ENCODE peak calls at places on chromosomes 7 and 10, in six cellular contexts. X is IMR-90, K is adrenal gland, A is GM12878, U is ovary, R is Peyer's patch. J is an unnamed sample.

GRCh38 chr7:47328392-47329319 is 253.3 kb downstream of the TNS3 start:
- DNase-seq in U (no peak), X (no peak), K (no peak), A (no peak), R (no peak), J (no peak)

GRCh38 chr10:96764345-96764744 is 44.0 kb upstream of the PIK3AP1 start:
- DNase-seq in X (no peak), K (no peak), A (no peak), R (peak; percentile 59), U (no peak), J (no peak)

GRCh38 chr7:74061840-74062539 is 21.6 kb upstream of the LIMK1 start:
- DNase-seq in U (peak; percentile 91), A (no peak), R (peak; percentile 59), X (peak; percentile 91), K (peak; percentile 92), J (peak; percentile 77)

GRCh38 chr10:13382759-13383753 is 35.0 kb upstream of the SEPHS1 start:
- DNase-seq in U (no peak), X (no peak), R (no peak), K (no peak), A (no peak), J (peak; percentile 36)

GRCh38 chr10:103605359-103606156 is 112.1 kb downstream of the NEURL1 start:
- DNase-seq in R (peak; percentile 24), A (no peak), X (peak; percentile 43), K (peak; percentile 65), U (peak; percentile 50), J (peak; percentile 24)

GRCh38 chr10:104434601-104435000 is 81.0 kb downstream of the CFAP58 start:
- DNase-seq in A (no peak), U (no peak), X (peak; percentile 3), R (no peak), K (no peak), J (no peak)

GRCh38 chr10:97280783-97281182 is 11.7 kb downstream of the ARHGAP19 start:
- DNase-seq in X (no peak), U (no peak), R (no peak), K (no peak), A (no peak), J (no peak)

GRCh38 chr10:112278871-112279270 is 4.3 kb upstream of the TECTB start:
- DNase-seq in U (no peak), A (no peak), R (no peak), K (no peak), X (no peak), J (no peak)

GRCh38 chr7:77979219-77979618 is 180.6 kb downstream of the PHTF2 start:
- DNase-seq in U (no peak), K (no peak), A (no peak), R (no peak), X (peak; percentile 73), J (no peak)

GRCh38 chr7:93198472-93198871 is 27.8 kb downstream of the HEPACAM2 start:
- DNase-seq in X (no peak), K (no peak), U (no peak), R (no peak), A (no peak), J (no peak)

GRCh38 chr7:95688931-95689453 is 83.4 kb upstream of the DYNC1I1 start:
- DNase-seq in X (peak; percentile 1), U (no peak), A (no peak), K (peak; percentile 57), R (no peak), J (peak; percentile 36)

GRCh38 chr10:131802156-131802915 is 98.5 kb upstream of the PPP2R2D start:
- DNase-seq in K (no peak), R (no peak), U (no peak), A (no peak), X (no peak), J (no peak)

GRCh38 chr7:43058271-43059066 is 54.0 kb upstream of the HECW1 start:
- DNase-seq in A (peak; percentile 53), U (no peak), X (no peak), R (no peak), K (no peak), J (no peak)

GRCh38 chr10:52143338-52143737 is 170.7 kb upstream of the DKK1 start:
- DNase-seq in U (no peak), X (no peak), R (no peak), K (no peak), A (no peak), J (no peak)

GRCh38 chr7:50803359-50804337 is 21.0 kb upstream of the GRB10 start:
- DNase-seq in R (no peak), A (no peak), K (no peak), U (no peak), X (no peak), J (no peak)

GRCh38 chr10:1128649-1129048 is 72.5 kb downstream of the WDR37 start:
- DNase-seq in U (no peak), A (no peak), X (no peak), K (no peak), R (no peak), J (no peak)

GRCh38 chr7:77393261-77393660 is 22.9 kb downstream of the GSAP start:
- DNase-seq in R (peak; percentile 29), X (peak; percentile 66), U (no peak), A (peak; percentile 85), K (no peak), J (no peak)

DNA sequence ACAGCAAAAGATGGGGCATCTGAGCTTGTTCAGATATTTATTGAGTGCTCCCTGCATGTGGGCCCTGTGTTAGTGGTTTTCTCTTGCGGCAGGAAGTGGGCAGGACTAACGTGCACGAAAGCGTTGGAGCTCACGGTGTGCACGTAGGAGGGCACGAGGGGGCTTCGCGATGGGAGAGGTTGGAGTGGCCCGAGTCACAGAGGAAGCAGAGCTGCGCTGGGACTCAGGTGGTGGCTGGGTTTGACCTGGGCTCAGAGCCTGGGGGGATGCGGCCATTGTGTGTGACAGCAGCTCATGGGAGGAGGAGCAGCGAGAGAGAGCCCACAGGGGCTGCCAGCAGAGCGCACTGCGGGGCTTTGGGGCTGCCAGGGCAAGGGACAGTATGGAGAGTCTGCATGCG is 7.7 kb downstream of the ZSCAN25 start:
- DNase-seq in X (no peak), U (no peak), K (peak; percentile 8), R (peak; percentile 71), A (no peak), J (no peak)
- TF ChIP-seq POLR2A in X (no peak), U (no peak), K (no peak), R (no peak), A (peak; percentile 61), J (no peak)

GRCh38 chr7:130490287-130490686 is 1.6 kb upstream of the MEST start:
- DNase-seq in U (no peak), A (no peak), X (no peak), K (no peak), R (no peak), J (no peak)
- TF ChIP-seq POLR2A in U (no peak), A (no peak), X (no peak), K (no peak), R (no peak), J (no peak)

DNA sequence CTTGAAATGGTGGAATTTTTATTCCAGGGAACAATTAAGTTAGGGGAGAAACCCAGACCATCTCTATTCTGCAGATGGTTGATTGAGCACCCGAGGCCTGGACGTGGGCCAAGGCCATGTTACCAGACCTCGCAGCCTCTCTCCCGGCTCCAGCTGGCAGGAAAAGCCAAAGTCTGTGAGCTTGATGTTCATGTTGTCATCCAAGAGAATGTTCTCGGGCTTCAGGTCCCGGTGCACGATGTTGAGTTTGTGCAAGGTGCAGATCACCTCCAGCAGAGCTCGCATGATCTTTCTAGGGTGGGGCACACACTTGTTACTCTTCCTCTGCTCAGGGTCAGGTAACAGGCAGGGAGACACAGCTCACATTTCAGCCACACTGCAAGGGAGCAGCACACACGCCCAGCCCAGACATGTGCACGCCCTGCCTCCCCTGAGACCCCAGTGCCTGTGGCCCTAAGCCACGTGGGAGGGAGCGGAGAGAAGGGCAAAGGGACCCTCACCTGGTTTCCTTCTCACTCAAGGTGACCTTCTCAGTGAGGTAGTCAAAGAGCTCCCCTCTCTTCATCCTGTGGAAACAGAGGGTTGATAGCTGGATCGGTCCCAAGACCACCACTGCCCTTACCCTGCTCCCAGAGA is 9.5 kb downstream of the PHKG1 start:
- DNase-seq in X (no peak), K (peak; percentile 90), U (peak; percentile 76), R (no peak), A (no peak), J (no peak)
- TF ChIP-seq POLR2A in X (no peak), K (no peak), U (no peak), R (no peak), A (peak; percentile 52), J (no peak)

GRCh38 chr10:26952094-26952493 is 91.3 kb upstream of the ABI1 start:
- DNase-seq in X (no peak), U (no peak), A (no peak), K (no peak), R (no peak), J (no peak)
- TF ChIP-seq POLR2A in X (no peak), U (no peak), A (no peak), K (no peak), R (no peak), J (no peak)

GRCh38 chr10:68796609-68797008 is 30.7 kb upstream of the STOX1 start:
- DNase-seq in U (no peak), X (peak; percentile 67), A (no peak), K (no peak), R (no peak), J (no peak)
- TF ChIP-seq POLR2A in U (no peak), X (no peak), A (no peak), K (no peak), R (no peak), J (no peak)

GRCh38 chr10:63711361-63711760 is 190.2 kb downstream of the REEP3 start:
- DNase-seq in R (no peak), X (no peak), A (no peak), U (no peak), K (no peak), J (peak; percentile 53)

GRCh38 chr10:63708421-63708820 is 187.2 kb downstream of the REEP3 start:
- DNase-seq in R (no peak), A (no peak), K (no peak), X (no peak), U (no peak), J (no peak)

GRCh38 chr10:63703740-63704345 is 182.6 kb downstream of the REEP3 start:
- DNase-seq in X (no peak), R (no peak), U (no peak), A (no peak), K (no peak), J (no peak)

GRCh38 chr10:63710703-63711102 is 189.5 kb downstream of the REEP3 start:
- DNase-seq in A (no peak), U (no peak), K (no peak), R (no peak), X (no peak), J (no peak)

DNA sequence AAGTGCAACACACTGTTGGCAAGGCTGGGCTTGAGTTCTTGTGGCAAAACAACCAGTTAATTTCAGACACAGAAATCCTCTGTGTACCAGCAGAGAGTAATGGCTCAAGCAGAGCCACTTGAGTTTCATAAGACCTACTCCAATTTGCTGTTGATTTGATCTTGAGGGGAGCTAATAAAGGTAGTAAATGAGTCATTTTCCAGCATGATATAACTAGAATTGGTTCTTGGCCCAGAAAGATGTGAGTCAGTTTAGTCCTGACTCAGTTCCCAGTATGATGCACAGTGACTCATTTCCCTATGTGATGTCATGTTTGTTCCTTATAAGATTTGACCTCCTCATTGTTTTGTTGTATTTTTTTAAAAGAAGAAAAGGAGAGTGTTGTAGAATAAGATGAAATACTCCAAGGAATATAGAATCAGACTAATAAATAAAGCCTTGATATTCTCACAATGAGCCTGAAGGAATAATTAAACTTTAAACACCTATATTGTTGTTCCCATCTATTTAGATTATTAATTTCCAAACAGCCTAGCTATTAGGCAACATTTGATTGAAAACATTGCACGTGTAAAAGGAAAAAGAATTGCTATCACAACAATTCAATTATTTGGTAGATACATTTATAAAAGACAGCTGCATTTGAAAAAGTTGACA is 186.2 kb downstream of the REEP3 start:
- DNase-seq in U (no peak), X (peak; percentile 99), R (no peak), A (peak; percentile 48), K (peak; percentile 66), J (peak; percentile 56)
- TF ChIP-seq POLR2A in U (no peak), X (no peak), R (no peak), A (no peak), K (no peak), J (no peak)